ENCODE peak calls at places on chromosomes 13 and 19, in four cellular contexts. U is SK-N-SH, V is ovary, C is A549. I is an unnamed sample.
A peak's percentile ranks its signal among the peaks of the same experiment; 100 is the strongest.

GRCh38 chr19:9407827-9408226 is 27.5 kb downstream of the ZNF266 start:
- DNase-seq in U (no peak), V (no peak), C (no peak), I (no peak)

GRCh38 chr19:35306473-35307246 is 14.7 kb downstream of the MAG start:
- DNase-seq in U (no peak), V (no peak), C (peak; percentile 75), I (no peak)

GRCh38 chr13:45621950-45622349 is 6.4 kb upstream of the ERICH6B start:
- DNase-seq in U (no peak), V (no peak), C (no peak), I (no peak)

GRCh38 chr19:58252102-58252685 is 23.5 kb downstream of the ZNF544 start:
- DNase-seq in U (no peak), V (no peak), C (no peak), I (no peak)

GRCh38 chr19:7781157-7781556 is 18.1 kb downstream of the CLEC4M start:
- DNase-seq in U (no peak), V (no peak), C (no peak), I (no peak)

GRCh38 chr13:34933349-34933748 is 8.7 kb upstream of the NBEA start:
- DNase-seq in U (no peak), V (no peak), C (no peak), I (no peak)

GRCh38 chr13:41145136-41145908 is 12.7 kb upstream of the KBTBD6 start:
- DNase-seq in U (no peak), V (no peak), C (no peak), I (no peak)

GRCh38 chr13:110409581-110409992 is 102.5 kb downstream of the COL4A2 start:
- DNase-seq in U (no peak), V (no peak), C (no peak), I (no peak)

GRCh38 chr13:101416181-101417042 is at the start of gene NALCN:
- DNase-seq in U (peak; percentile 82), V (peak; percentile 15), C (peak; percentile 6), I (no peak)

GRCh38 chr13:50580684-50581305 is 262.7 kb downstream of the DLEU7 start:
- DNase-seq in U (no peak), V (no peak), C (no peak), I (no peak)

GRCh38 chr13:89238496-89238895 is 1567.3 kb downstream of the SLITRK5 start:
- DNase-seq in U (no peak), V (no peak), C (no peak), I (no peak)

GRCh38 chr13:114059946-114060860 is 72.2 kb downstream of the RASA3 start:
- DNase-seq in U (no peak), V (no peak), C (no peak), I (no peak)

GRCh38 chr13:106373989-106374572 is 161.4 kb downstream of the EFNB2 start:
- DNase-seq in U (no peak), V (no peak), C (no peak), I (no peak)

GRCh38 chr13:53068841-53069520 is 40.4 kb downstream of the OLFM4 start:
- DNase-seq in U (peak; percentile 51), V (no peak), C (no peak), I (no peak)

GRCh38 chr13:61766667-61767058 is 351.0 kb upstream of the PCDH20 start:
- DNase-seq in U (no peak), V (no peak), C (no peak), I (no peak)

GRCh38 chr13:94175076-94175475 is 304.4 kb downstream of the DCT start:
- DNase-seq in U (no peak), V (no peak), C (no peak), I (no peak)

GRCh38 chr13:102707465-102707864 is 12.6 kb upstream of the METTL21C start:
- DNase-seq in U (peak; percentile 53), V (no peak), C (peak; percentile 8), I (no peak)

GRCh38 chr13:71632721-71633120 is 234.3 kb downstream of the DACH1 start:
- DNase-seq in U (no peak), V (no peak), C (no peak), I (no peak)

GRCh38 chr13:97148894-97149293 is 73.2 kb upstream of the MBNL2 start:
- DNase-seq in U (no peak), V (no peak), C (no peak), I (no peak)

GRCh38 chr13:27080018-27080948 is 91.3 kb downstream of the USP12 start:
- DNase-seq in U (no peak), V (no peak), C (no peak), I (no peak)

GRCh38 chr13:36807616-36808015 is 11.4 kb upstream of the RFXAP start:
- DNase-seq in U (no peak), V (no peak), C (no peak), I (no peak)

GRCh38 chr13:41284512-41285288 is 21.3 kb upstream of the MTRF1 start:
- DNase-seq in U (no peak), V (no peak), C (peak; percentile 60), I (no peak)

GRCh38 chr19:44640518-44640917 is 3.2 kb upstream of the PVR start:
- DNase-seq in U (no peak), V (no peak), C (no peak), I (no peak)

GRCh38 chr13:21849323-21849722 is 178.4 kb downstream of the FGF9 start:
- DNase-seq in U (peak; percentile 26), V (no peak), C (no peak), I (no peak)

GRCh38 chr19:35029737-35030256 is 473 bp upstream of the SCN1B start:
- DNase-seq in U (peak; percentile 63), V (no peak), C (peak; percentile 72), I (no peak)

GRCh38 chr13:29532821-29533220 is 62.7 kb downstream of the SLC7A1 start:
- DNase-seq in U (no peak), V (no peak), C (no peak), I (no peak)

GRCh38 chr19:49638360-49638759 is 1.6 kb downstream of the RRAS start:
- DNase-seq in U (no peak), V (no peak), C (peak; percentile 60), I (no peak)

GRCh38 chr19:35318679-35319448 is 10.1 kb upstream of the CD22 start:
- DNase-seq in U (no peak), V (peak; percentile 60), C (peak; percentile 84), I (no peak)

GRCh38 chr13:80204642-80205041 is 136.3 kb downstream of the SPRY2 start:
- DNase-seq in U (no peak), V (no peak), C (no peak), I (no peak)

GRCh38 chr19:21568816-21569496 is 63.6 kb downstream of the ZNF429 start:
- DNase-seq in U (no peak), V (peak; percentile 92), C (no peak), I (peak; percentile 85)

GRCh38 chr19:49690073-49690655 is 752 bp upstream of the CPT1C start:
- DNase-seq in U (no peak), V (no peak), C (no peak), I (no peak)

GRCh38 chr13:27534976-27535370 is 84.6 kb upstream of the MTIF3 start:
- DNase-seq in U (no peak), V (no peak), C (no peak), I (no peak)

GRCh38 chr19:5058456-5059190 is 89.7 kb downstream of the KDM4B start:
- DNase-seq in U (no peak), V (no peak), C (no peak), I (no peak)

GRCh38 chr13:43434185-43434584 is 352.6 kb downstream of the ENOX1 start:
- DNase-seq in U (no peak), V (no peak), C (no peak), I (no peak)
- H3K4me3 ChIP-seq in U (no peak overlapping the region), V (no peak overlapping the region), C (no peak overlapping the region), I (no peak overlapping the region)

GRCh38 chr19:38704488-38705026 is 39.7 kb downstream of the CAPN12 start:
- DNase-seq in U (no peak), V (no peak), C (no peak), I (no peak)
- TF ChIP-seq CTCF in U (no peak), V (no peak), C (no peak), I (no peak)

GRCh38 chr13:95541911-95542484 is 10.5 kb upstream of the CLDN10 start:
- DNase-seq in U (no peak), V (no peak), C (no peak), I (no peak)
- TF ChIP-seq EP300 in U (no peak), V (no peak), C (no peak), I (no peak)

DNA sequence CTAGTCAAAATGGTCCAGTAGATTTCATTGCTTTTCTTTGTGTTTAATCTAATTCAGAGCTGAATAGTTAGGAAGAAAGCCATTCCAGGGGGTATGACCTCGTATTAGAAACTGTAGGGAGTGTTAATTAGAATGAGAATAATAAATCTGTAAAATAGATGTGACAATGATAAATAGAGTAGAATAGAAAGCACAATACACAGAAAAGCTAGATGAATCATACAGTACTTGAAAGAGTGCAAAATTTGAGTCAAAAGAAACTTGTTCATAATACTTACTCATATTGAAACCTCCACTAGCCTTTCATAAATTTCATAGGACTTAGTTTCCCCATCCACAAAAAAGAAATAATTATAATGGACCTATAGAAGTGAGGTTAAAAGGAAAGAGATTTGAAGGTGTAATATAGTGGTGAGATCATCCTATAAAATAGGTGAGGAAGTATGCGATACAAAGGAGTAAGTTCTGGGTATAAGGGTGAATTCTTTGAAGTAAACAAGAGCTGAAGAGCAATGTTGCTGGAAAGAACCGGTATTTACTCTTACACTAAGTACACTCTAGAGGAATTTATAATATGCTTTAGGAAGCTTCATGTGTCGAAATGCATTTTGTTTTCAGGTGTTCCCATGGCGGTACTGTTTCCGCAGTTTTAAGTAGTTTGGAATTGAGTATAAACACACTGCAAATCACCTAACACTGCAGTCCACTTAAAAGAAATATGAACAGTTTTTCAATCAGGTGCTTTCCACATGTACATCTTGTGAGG is 21.9 kb downstream of the PCDH17 start:
- DNase-seq in U (no peak), V (no peak), C (no peak), I (no peak)
- H3K4me3 ChIP-seq in U (no peak overlapping the region), V (no peak overlapping the region), C (no peak overlapping the region), I (no peak overlapping the region)

GRCh38 chr19:6199240-6199983 is 63.9 kb downstream of the ACSBG2 start:
- DNase-seq in U (peak; percentile 100), V (peak; percentile 99), C (peak; percentile 98), I (peak; percentile 96)
- TF ChIP-seq CTCF in U (peak; percentile 17), V (peak; percentile 78), C (no peak), I (peak; percentile 31)

DNA sequence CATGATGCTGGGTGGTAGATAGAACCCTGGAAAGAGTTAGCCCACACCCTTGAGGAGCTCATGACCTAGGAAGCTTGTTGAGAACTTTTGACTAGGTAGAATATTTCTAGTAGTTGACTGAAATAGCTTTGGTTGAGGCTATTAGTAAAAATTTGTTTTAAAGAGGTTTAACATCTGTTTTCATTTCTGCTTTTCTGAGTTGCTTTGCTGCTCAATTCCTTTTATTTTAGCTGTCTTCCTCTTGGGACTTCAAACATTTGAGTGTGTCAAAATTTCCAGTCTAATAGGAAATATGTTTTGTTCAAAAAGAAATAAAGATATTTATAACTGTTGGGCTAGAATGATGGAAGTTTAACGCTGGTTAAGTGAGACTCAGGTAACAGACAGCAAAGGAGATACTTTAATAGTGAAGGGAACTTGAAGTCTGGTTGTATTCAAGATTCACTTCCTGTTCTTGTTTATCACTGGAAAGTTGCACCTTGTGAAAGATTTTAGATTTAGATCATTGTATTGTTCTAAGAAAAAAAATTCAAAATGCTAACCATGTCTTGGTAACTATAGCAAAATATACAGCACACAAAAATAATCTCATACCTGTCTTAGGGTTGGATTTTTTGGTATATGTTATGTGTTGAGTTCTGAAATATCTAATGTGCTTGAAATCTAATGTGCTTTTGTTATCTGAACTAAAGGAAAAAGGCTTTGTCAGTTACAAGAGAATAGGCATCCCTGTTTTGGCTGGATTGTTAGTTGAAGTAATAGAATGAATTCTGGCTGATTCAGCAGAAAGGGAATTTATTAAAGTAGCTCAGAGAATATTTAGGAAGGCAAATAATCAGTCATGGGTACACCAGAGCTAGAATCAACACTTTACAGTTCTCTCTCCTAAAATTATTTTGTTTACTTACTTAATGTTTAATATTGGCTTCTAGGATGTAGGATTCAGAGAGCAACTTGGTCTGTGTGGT is 24.4 kb upstream of the GPR18 start:
- DNase-seq in U (no peak), V (no peak), C (no peak), I (no peak)
- TF ChIP-seq EP300 in U (no peak), V (no peak), C (no peak), I (no peak)